ENCODE peak calls at places on chromosomes 6 and 20, in six cellular contexts. X is astrocyte of the spinal cord; B is AML-193; H is CD8-positive, alpha-beta memory T cell; A is DMS 273 treated with DMSO at 0.1 percent for 48 hours; J is amniotic stem cell. V is an unnamed sample.

GRCh38 chr6:45540375-45540920 is 162.7 kb upstream of the SUPT3H start:
- DNase-seq in X (no peak), B (no peak), H (no peak), A (no peak), J (no peak), V (no peak)

GRCh38 chr6:46263709-46264091 is 92.9 kb upstream of the ENPP5 start:
- DNase-seq in X (peak; percentile 2), B (no peak), H (no peak), A (no peak), J (peak; percentile 24), V (no peak)

GRCh38 chr6:147449405-147450161 is 58.9 kb upstream of the SAMD5 start:
- DNase-seq in X (no peak), B (no peak), H (no peak), A (no peak), J (no peak), V (no peak)

GRCh38 chr6:148325316-148326068 is 17.1 kb upstream of the SASH1 start:
- DNase-seq in X (no peak), B (no peak), H (no peak), A (no peak), J (no peak), V (no peak)

GRCh38 chr20:47456952-47457724 is 44.5 kb upstream of the NCOA3 start:
- DNase-seq in X (peak; percentile 69), B (no peak), H (no peak), A (no peak), J (peak; percentile 24), V (no peak)

GRCh38 chr20:51647674-51648570 is 105.4 kb upstream of the NFATC2 start:
- DNase-seq in X (no peak), B (no peak), H (no peak), A (no peak), J (no peak), V (no peak)

GRCh38 chr6:44898296-44898930 is 429.7 kb upstream of the RUNX2 start:
- DNase-seq in X (peak; percentile 74), B (no peak), H (no peak), A (no peak), J (no peak), V (peak; percentile 44)

GRCh38 chr20:23320317-23320716 is 30.3 kb upstream of the NXT1 start:
- DNase-seq in X (no peak), B (peak; percentile 6), H (no peak), A (no peak), J (no peak), V (no peak)

GRCh38 chr6:145315982-145316600 is 419.2 kb downstream of the EPM2A start:
- DNase-seq in X (no peak), B (no peak), H (no peak), A (no peak), J (no peak), V (peak; percentile 7)

GRCh38 chr20:45972500-45973183 is 639 bp upstream of the ZNF335 start:
- DNase-seq in X (no peak), B (peak; percentile 90), H (no peak), A (no peak), J (peak; percentile 93), V (peak; percentile 95)

GRCh38 chr6:130296854-130297253 is 69.0 kb upstream of the TMEM200A start:
- DNase-seq in X (no peak), B (no peak), H (no peak), A (no peak), J (no peak), V (no peak)

GRCh38 chr6:166786704-166787293 is 159.7 kb upstream of the RPS6KA2 start:
- DNase-seq in X (peak; percentile 67), B (peak; percentile 81), H (no peak), A (peak; percentile 17), J (peak; percentile 68), V (peak; percentile 59)

GRCh38 chr6:69693749-69694148 is 103.1 kb downstream of the LMBRD1 start:
- DNase-seq in X (peak; percentile 5), B (no peak), H (no peak), A (no peak), J (no peak), V (no peak)

GRCh38 chr6:6407061-6407723 is 86.7 kb upstream of the F13A1 start:
- DNase-seq in X (no peak), B (peak; percentile 78), H (no peak), A (peak; percentile 49), J (no peak), V (no peak)

GRCh38 chr6:119207973-119208725 is 129.7 kb upstream of the FAM184A start:
- DNase-seq in X (peak; percentile 89), B (no peak), H (no peak), A (no peak), J (no peak), V (no peak)

GRCh38 chr6:7505196-7505699 is 36.2 kb upstream of the DSP start:
- DNase-seq in X (peak; percentile 68), B (no peak), H (no peak), A (no peak), J (peak; percentile 26), V (peak; percentile 96)

GRCh38 chr6:16725145-16725864 is 36.0 kb downstream of the ATXN1 start:
- DNase-seq in X (peak; percentile 84), B (peak; percentile 46), H (no peak), A (no peak), J (no peak), V (peak; percentile 69)

GRCh38 chr6:72290620-72291019 is 331.2 kb upstream of the KCNQ5 start:
- DNase-seq in X (no peak), B (no peak), H (no peak), A (no peak), J (no peak), V (no peak)

GRCh38 chr6:14396826-14397517 is 279.4 kb downstream of the CD83 start:
- DNase-seq in X (peak; percentile 3), B (no peak), H (no peak), A (no peak), J (no peak), V (no peak)

GRCh38 chr20:63317601-63318291 is 24.8 kb downstream of the COL20A1 start:
- DNase-seq in X (no peak), B (no peak), H (peak; percentile 27), A (no peak), J (no peak), V (no peak)

GRCh38 chr6:149015224-149015876 is 268.5 kb downstream of the UST start:
- DNase-seq in X (peak; percentile 75), B (no peak), H (no peak), A (no peak), J (no peak), V (no peak)

GRCh38 chr20:64047968-64048401 is 1.5 kb downstream of the SOX18 start:
- DNase-seq in X (no peak), B (no peak), H (no peak), A (no peak), J (no peak), V (no peak)

GRCh38 chr20:13342469-13343242 is 121.6 kb downstream of the ISM1 start:
- DNase-seq in X (no peak), B (no peak), H (no peak), A (no peak), J (no peak), V (no peak)

GRCh38 chr20:3420211-3420707 is 12.8 kb upstream of the DNAAF9 start:
- DNase-seq in X (peak; percentile 10), B (peak; percentile 98), H (peak; percentile 58), A (no peak), J (no peak), V (no peak)

GRCh38 chr20:12053348-12053747 is 135.7 kb downstream of the BTBD3 start:
- DNase-seq in X (peak; percentile 79), B (peak; percentile 86), H (no peak), A (no peak), J (no peak), V (peak; percentile 3)

GRCh38 chr6:129440691-129441090 is 269.3 kb downstream of the ARHGAP18 start:
- DNase-seq in X (peak; percentile 78), B (no peak), H (no peak), A (no peak), J (no peak), V (no peak)